ENCODE peak calls at places on chromosomes 12 and 14, in ten cellular contexts. O is fibroblast of lung, P is astrocyte, C is GM23338, L is K562, V is endothelial cell of umbilical vein, U is GM23248, S is DND-41, A is HCT116, G is mammary epithelial cell. R is an unnamed sample.

GRCh38 chr14:105884808-105885281 is 358.5 kb downstream of the TMEM121 start:
- DNase-seq in P (no peak), C (no peak), G (no peak), S (no peak), U (no peak), V (no peak), O (no peak), L (no peak), A (no peak), R (no peak)

GRCh38 chr14:99273724-99274345 is 1.8 kb upstream of the BCL11B start:
- DNase-seq in V (no peak), P (no peak), L (no peak), A (no peak), G (peak), C (peak), U (peak), S (no peak), O (peak), R (peak)

GRCh38 chr12:9326085-9326484 is 117.9 kb upstream of the PZP start:
- DNase-seq in P (no peak), L (no peak), U (no peak), A (no peak), G (no peak), C (no peak), V (no peak), O (no peak), S (no peak), R (no peak)

GRCh38 chr14:104239866-104240301 is 101.5 kb downstream of the KIF26A start:
- DNase-seq in L (no peak), U (no peak), V (no peak), C (no peak), S (no peak), P (no peak), A (no peak), G (no peak), O (no peak), R (no peak)

GRCh38 chr12:93757792-93758694 is 80.9 kb downstream of the CRADD start:
- DNase-seq in V (no peak), C (no peak), O (no peak), U (no peak), A (no peak), P (no peak), L (peak), G (no peak), S (no peak), R (no peak)

GRCh38 chr12:70724444-70724843 is 87.2 kb upstream of the PTPRB start:
- DNase-seq in C (peak), P (no peak), V (peak), L (no peak), G (peak), U (peak), A (peak), S (no peak), O (peak), R (no peak)

GRCh38 chr12:19712041-19712440 is 272.7 kb downstream of the AEBP2 start:
- DNase-seq in A (peak), O (peak), U (peak), P (peak), V (peak), G (peak), L (no peak), C (no peak), S (no peak), R (no peak)

GRCh38 chr14:47710581-47710980 is 35.2 kb upstream of the MDGA2 start:
- DNase-seq in O (peak), C (no peak), P (no peak), V (no peak), L (no peak), G (no peak), S (no peak), U (no peak), A (no peak), R (no peak)

GRCh38 chr12:102480401-102480800 is at the start of gene IGF1:
- DNase-seq in L (no peak), P (peak), U (peak), O (peak), S (no peak), A (no peak), C (peak), G (no peak), V (peak), R (no peak)

GRCh38 chr12:49187184-49187583 is 1.7 kb downstream of the TUBA1A start:
- DNase-seq in U (peak), V (peak), L (no peak), C (no peak), A (no peak), O (peak), S (no peak), G (peak), P (peak), R (no peak)

GRCh38 chr12:91978143-91978542 is 167.5 kb downstream of the BTG1 start:
- DNase-seq in P (peak), V (no peak), O (peak), G (no peak), C (no peak), U (no peak), A (no peak), L (no peak), S (no peak), R (no peak)

GRCh38 chr12:114438635-114439256 is 32.8 kb upstream of the TBX5 start:
- DNase-seq in G (no peak), L (no peak), U (peak), V (no peak), C (no peak), O (no peak), S (no peak), P (no peak), A (no peak), R (no peak)
- TF ChIP-seq EZH2 in G (no peak), L (no peak), U (peak), V (no peak), C (peak), O (no peak), S (no peak), P (no peak), A (no peak), R (no peak)

GRCh38 chr14:73924337-73924736 is 25.6 kb downstream of the FAM161B start:
- DNase-seq in V (no peak), C (no peak), U (peak), O (no peak), A (no peak), P (no peak), S (no peak), G (no peak), L (no peak), R (no peak)
- TF ChIP-seq EZH2 in V (no peak), C (no peak), U (no peak), O (no peak), A (no peak), P (no peak), S (no peak), G (no peak), L (no peak), R (no peak)

DNA sequence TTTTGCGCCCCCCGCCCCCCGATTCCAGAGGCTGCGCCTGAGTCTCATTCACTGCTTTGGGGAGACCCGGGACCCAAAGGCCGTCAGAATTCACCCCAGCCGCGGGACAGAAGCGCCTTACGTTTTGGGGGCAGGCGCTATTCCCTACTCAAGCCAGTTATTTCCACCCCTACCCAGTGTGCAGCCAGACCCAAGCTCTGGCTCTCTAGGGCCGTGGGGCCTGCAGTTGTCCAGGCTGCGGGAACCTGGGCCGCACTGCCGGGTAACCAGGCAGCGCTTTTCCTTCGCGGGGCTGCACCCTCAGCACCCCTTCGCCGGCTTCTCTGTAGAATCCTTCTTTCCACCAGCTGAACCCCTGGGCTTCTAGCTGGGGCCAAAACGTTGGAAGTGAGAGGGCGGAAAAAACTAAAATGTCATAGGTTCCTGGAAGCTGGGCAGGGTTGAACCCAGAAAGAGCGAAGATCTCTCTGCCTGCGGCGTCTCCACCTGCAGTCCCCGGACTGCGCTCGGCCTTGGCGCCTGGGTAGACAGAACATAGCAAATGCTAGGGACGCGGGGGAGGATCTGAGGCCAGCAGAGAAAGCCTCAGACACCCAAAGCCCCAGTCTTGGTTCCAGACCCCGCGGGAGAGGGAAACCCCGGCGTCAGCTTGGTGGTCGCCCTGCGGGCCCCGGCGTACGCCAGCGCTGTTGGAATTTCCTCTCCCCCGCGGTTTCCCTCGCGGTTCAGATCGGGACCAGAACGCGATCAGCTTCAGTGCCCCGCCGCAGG is 18.4 kb downstream of the TBX3 start:
- DNase-seq in P (no peak), O (no peak), A (no peak), C (peak), S (no peak), U (no peak), L (no peak), V (no peak), G (no peak), R (no peak)
- TF ChIP-seq EZH2 in P (peak), O (no peak), A (no peak), C (peak), S (no peak), U (no peak), L (no peak), V (peak), G (no peak), R (no peak)

DNA sequence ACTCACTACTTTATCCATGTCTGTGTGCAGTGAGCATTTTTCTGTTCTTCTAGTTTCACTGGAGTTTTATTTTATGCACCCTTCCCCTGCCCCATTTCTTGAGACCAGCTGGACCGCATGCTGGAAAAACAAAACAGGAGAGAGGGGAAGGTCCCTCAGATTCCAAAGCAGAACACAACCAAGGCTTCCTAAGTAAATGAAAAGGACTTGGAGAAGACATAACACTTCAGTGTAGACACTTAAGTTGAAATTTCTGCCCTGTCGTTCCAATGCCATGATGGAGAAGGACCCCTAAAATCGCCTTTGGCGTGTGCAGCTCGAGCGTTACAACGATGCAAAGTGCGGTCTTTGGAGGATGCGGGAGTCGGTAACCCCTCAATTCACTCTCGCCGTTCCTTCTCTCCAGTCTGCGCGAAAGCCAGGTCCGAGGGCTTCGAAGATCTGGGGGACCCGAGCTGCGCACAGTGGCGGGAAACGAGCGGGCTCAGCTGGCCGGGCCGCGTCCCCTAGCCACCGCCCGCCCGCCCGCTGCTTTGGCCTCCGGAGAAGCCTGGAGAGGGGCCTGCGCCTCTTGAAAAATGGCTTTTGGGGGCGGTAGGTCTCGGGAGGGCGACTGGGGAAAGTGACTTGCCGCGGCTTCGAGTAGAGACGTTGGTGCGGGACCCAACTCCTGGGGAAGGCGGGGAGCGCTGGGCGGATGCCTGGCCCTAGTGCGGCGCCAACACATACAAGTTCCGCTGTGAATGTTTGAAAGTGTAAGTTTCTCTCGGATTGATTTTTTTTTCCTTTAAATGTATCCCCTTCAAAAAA is 11.2 kb upstream of the HOXC13 start:
- DNase-seq in O (no peak), A (no peak), P (no peak), C (peak), V (no peak), U (no peak), G (no peak), L (no peak), S (no peak), R (no peak)
- TF ChIP-seq EZH2 in O (peak), A (no peak), P (peak), C (peak), V (peak), U (peak), G (peak), L (no peak), S (no peak), R (peak)

GRCh38 chr14:36663404-36664321 is 2.0 kb downstream of the PAX9 start:
- DNase-seq in C (peak), A (no peak), O (peak), G (no peak), U (peak), S (no peak), P (no peak), L (no peak), V (no peak), R (no peak)
- TF ChIP-seq EZH2 in C (peak), A (no peak), O (no peak), G (peak), U (peak), S (no peak), P (peak), L (no peak), V (peak), R (peak)

R was measured in HepG2.